ENCODE peak calls at places on chromosomes 11 and 22, in seven cellular contexts. One of them, this sample, is unnamed. For H3K9me2, the result is how much of the 10 kb centered on the place peaks cover.

GRCh38 chr22:19352766-19353165 is 61.2 kb upstream of the CLTCL1 start:
- DNase-seq in hepatocyte: no peak
- DNase-seq in MM.1S: no peak
- DNase-seq in HCT116: no peak
- DNase-seq in PC-9: no peak
- DNase-seq in OCI-LY7: no peak
- DNase-seq in GM23338: no peak
- DNase-seq in this sample: no peak

GRCh38 chr22:49517211-49517610 is 310.5 kb downstream of the BRD1 start:
- DNase-seq in PC-9: no peak
- DNase-seq in hepatocyte: no peak
- DNase-seq in OCI-LY7: no peak
- DNase-seq in HCT116: no peak
- DNase-seq in MM.1S: no peak
- DNase-seq in GM23338: no peak
- DNase-seq in this sample: no peak

GRCh38 chr11:10727259-10727851 is 23.7 kb upstream of the CTR9 start:
- DNase-seq in PC-9: no peak
- DNase-seq in HCT116: no peak
- DNase-seq in hepatocyte: peak
- DNase-seq in MM.1S: no peak
- DNase-seq in OCI-LY7: no peak
- DNase-seq in GM23338: no peak
- DNase-seq in this sample: no peak

GRCh38 chr22:26671317-26672059 is 14.1 kb downstream of the MIAT start:
- DNase-seq in MM.1S: no peak
- DNase-seq in HCT116: no peak
- DNase-seq in GM23338: peak
- DNase-seq in PC-9: no peak
- DNase-seq in hepatocyte: no peak
- DNase-seq in OCI-LY7: peak
- DNase-seq in this sample: no peak

GRCh38 chr22:19885841-19886592 is 31.3 kb upstream of the GNB1L start:
- DNase-seq in hepatocyte: no peak
- DNase-seq in OCI-LY7: peak
- DNase-seq in GM23338: no peak
- DNase-seq in MM.1S: no peak
- DNase-seq in PC-9: no peak
- DNase-seq in HCT116: no peak
- DNase-seq in this sample: no peak

GRCh38 chr22:28222066-28222465 is 303.0 kb upstream of the PITPNB start:
- DNase-seq in MM.1S: no peak
- DNase-seq in PC-9: no peak
- DNase-seq in hepatocyte: no peak
- DNase-seq in GM23338: no peak
- DNase-seq in HCT116: no peak
- DNase-seq in OCI-LY7: no peak
- DNase-seq in this sample: no peak

GRCh38 chr22:48758021-48758561 is 1069.6 kb downstream of the BRD1 start:
- DNase-seq in hepatocyte: peak
- DNase-seq in OCI-LY7: no peak
- DNase-seq in HCT116: no peak
- DNase-seq in MM.1S: no peak
- DNase-seq in GM23338: no peak
- DNase-seq in PC-9: no peak
- DNase-seq in this sample: no peak

GRCh38 chr11:120239713-120240640 is at the start of gene POU2F3:
- DNase-seq in MM.1S: no peak
- DNase-seq in hepatocyte: peak
- DNase-seq in GM23338: peak
- DNase-seq in PC-9: no peak
- DNase-seq in HCT116: no peak
- DNase-seq in OCI-LY7: no peak
- DNase-seq in this sample: no peak

GRCh38 chr11:29211205-29211604 is 805.6 kb downstream of the KCNA4 start:
- DNase-seq in hepatocyte: no peak
- DNase-seq in OCI-LY7: no peak
- DNase-seq in MM.1S: no peak
- DNase-seq in GM23338: no peak
- DNase-seq in HCT116: no peak
- DNase-seq in PC-9: no peak
- DNase-seq in this sample: no peak

GRCh38 chr11:117961896-117962295 is 24.3 kb upstream of the IL10RA start:
- DNase-seq in OCI-LY7: no peak
- DNase-seq in GM23338: peak
- DNase-seq in hepatocyte: no peak
- DNase-seq in MM.1S: no peak
- DNase-seq in HCT116: no peak
- DNase-seq in PC-9: no peak
- DNase-seq in this sample: no peak

GRCh38 chr11:82732734-82733443 is 775 bp downstream of the FAM181B start:
- DNase-seq in OCI-LY7: no peak
- DNase-seq in hepatocyte: peak
- DNase-seq in MM.1S: no peak
- DNase-seq in GM23338: peak
- DNase-seq in PC-9: no peak
- DNase-seq in HCT116: no peak
- DNase-seq in this sample: no peak

GRCh38 chr11:85750646-85751045 is 60.3 kb downstream of the SYTL2 start:
- DNase-seq in PC-9: no peak
- DNase-seq in OCI-LY7: no peak
- DNase-seq in GM23338: no peak
- DNase-seq in hepatocyte: no peak
- DNase-seq in MM.1S: no peak
- DNase-seq in HCT116: no peak
- DNase-seq in this sample: no peak

GRCh38 chr11:122976734-122977454 is 4.7 kb downstream of the BSX start:
- DNase-seq in GM23338: peak
- DNase-seq in hepatocyte: peak
- DNase-seq in OCI-LY7: no peak
- DNase-seq in MM.1S: no peak
- DNase-seq in HCT116: no peak
- DNase-seq in PC-9: no peak
- DNase-seq in this sample: no peak

GRCh38 chr11:122440783-122441701 is 214.5 kb upstream of the UBASH3B start:
- DNase-seq in OCI-LY7: no peak
- DNase-seq in MM.1S: no peak
- DNase-seq in GM23338: peak
- DNase-seq in hepatocyte: peak
- DNase-seq in HCT116: no peak
- DNase-seq in PC-9: no peak
- DNase-seq in this sample: no peak

GRCh38 chr11:2862395-2862949 is 23.1 kb downstream of the CDKN1C start:
- DNase-seq in MM.1S: no peak
- DNase-seq in PC-9: no peak
- DNase-seq in OCI-LY7: no peak
- DNase-seq in HCT116: no peak
- DNase-seq in GM23338: peak
- DNase-seq in hepatocyte: no peak
- DNase-seq in this sample: no peak

GRCh38 chr11:69635210-69635609 is 5.7 kb upstream of the CCND1 start:
- DNase-seq in OCI-LY7: no peak
- DNase-seq in PC-9: no peak
- DNase-seq in hepatocyte: no peak
- DNase-seq in GM23338: no peak
- DNase-seq in MM.1S: no peak
- DNase-seq in HCT116: no peak
- DNase-seq in this sample: no peak
- H3K9me2 ChIP-seq in OCI-LY7: under half
- H3K9me2 ChIP-seq in PC-9: under half
- H3K9me2 ChIP-seq in hepatocyte: under half
- H3K9me2 ChIP-seq in GM23338: under half
- H3K9me2 ChIP-seq in MM.1S: under half
- H3K9me2 ChIP-seq in HCT116: under half
- H3K9me2 ChIP-seq in this sample: under half

GRCh38 chr11:34315006-34315793 is 42.6 kb downstream of the ABTB2 start:
- DNase-seq in HCT116: no peak
- DNase-seq in PC-9: peak
- DNase-seq in MM.1S: no peak
- DNase-seq in GM23338: no peak
- DNase-seq in hepatocyte: no peak
- DNase-seq in OCI-LY7: no peak
- DNase-seq in this sample: no peak

GRCh38 chr11:34317666-34318065 is 40.1 kb downstream of the ABTB2 start:
- DNase-seq in hepatocyte: no peak
- DNase-seq in MM.1S: no peak
- DNase-seq in PC-9: no peak
- DNase-seq in HCT116: no peak
- DNase-seq in OCI-LY7: no peak
- DNase-seq in GM23338: no peak
- DNase-seq in this sample: no peak

GRCh38 chr11:34317038-34317360 is 40.8 kb downstream of the ABTB2 start:
- DNase-seq in PC-9: peak
- DNase-seq in MM.1S: no peak
- DNase-seq in OCI-LY7: no peak
- DNase-seq in hepatocyte: no peak
- DNase-seq in HCT116: no peak
- DNase-seq in GM23338: no peak
- DNase-seq in this sample: no peak

GRCh38 chr11:34316347-34317037 is 41.3 kb downstream of the ABTB2 start:
- DNase-seq in PC-9: peak
- DNase-seq in HCT116: no peak
- DNase-seq in OCI-LY7: no peak
- DNase-seq in hepatocyte: no peak
- DNase-seq in GM23338: no peak
- DNase-seq in MM.1S: no peak
- DNase-seq in this sample: no peak

DNA sequence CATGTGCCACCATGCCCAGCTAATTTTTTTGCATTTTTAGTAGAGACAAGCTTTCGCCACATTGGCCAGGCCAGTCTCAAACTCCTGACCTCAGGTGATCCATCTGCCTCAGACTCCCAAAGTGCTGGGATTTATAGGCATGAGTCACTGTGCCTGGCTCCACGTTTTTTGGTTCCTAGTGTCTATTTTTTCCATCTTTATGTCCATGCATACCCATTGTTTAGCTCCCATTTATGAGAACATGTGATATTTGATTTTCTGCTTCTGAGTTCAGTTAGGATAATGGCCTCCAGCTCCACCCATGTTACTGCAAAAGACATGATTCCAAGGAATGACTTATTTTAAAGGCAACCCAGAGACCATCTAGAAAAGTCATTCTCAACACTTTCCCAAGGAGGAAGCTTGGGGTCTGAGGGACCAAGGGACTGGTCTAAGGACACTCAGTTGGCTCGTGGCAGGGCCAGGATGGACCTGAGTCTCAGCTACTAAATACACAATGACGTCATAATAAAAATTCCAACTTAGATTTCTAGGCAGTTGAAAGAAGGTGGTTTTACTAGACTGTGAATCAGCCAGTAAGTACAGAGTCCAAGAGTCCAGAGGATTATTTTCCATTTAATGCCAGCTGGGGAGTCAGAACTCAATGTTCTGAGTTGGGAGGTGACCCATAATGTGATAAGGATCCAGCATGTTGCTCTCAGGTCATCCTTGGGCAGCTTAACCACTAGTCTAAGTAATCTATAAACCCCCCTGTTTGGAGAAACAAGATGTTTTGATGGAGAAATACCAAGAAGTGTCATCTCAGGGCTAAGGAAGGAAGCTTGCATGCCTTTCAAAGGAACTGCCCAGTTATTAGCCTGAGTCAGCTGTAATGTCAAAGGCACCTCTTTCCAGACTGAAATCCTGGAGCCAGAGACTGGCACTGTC is 39.4 kb downstream of the ABTB2 start:
- DNase-seq in PC-9: peak
- DNase-seq in MM.1S: no peak
- DNase-seq in HCT116: no peak
- DNase-seq in OCI-LY7: no peak
- DNase-seq in GM23338: no peak
- DNase-seq in hepatocyte: peak
- DNase-seq in this sample: peak
- H3K9me2 ChIP-seq in PC-9: under half
- H3K9me2 ChIP-seq in MM.1S: under half
- H3K9me2 ChIP-seq in HCT116: under half
- H3K9me2 ChIP-seq in OCI-LY7: under half
- H3K9me2 ChIP-seq in GM23338: under half
- H3K9me2 ChIP-seq in hepatocyte: under half
- H3K9me2 ChIP-seq in this sample: under half

GRCh38 chr11:116866774-116867455 is 29.5 kb upstream of the APOA1 start:
- DNase-seq in MM.1S: no peak
- DNase-seq in PC-9: no peak
- DNase-seq in OCI-LY7: no peak
- DNase-seq in hepatocyte: no peak
- DNase-seq in HCT116: no peak
- DNase-seq in GM23338: no peak
- DNase-seq in this sample: no peak
- H3K9me2 ChIP-seq in MM.1S: under half
- H3K9me2 ChIP-seq in PC-9: under half
- H3K9me2 ChIP-seq in OCI-LY7: under half
- H3K9me2 ChIP-seq in hepatocyte: under half
- H3K9me2 ChIP-seq in HCT116: under half
- H3K9me2 ChIP-seq in GM23338: under half
- H3K9me2 ChIP-seq in this sample: under half

GRCh38 chr11:1480191-1480554 is 6.4 kb downstream of the MOB2 start:
- DNase-seq in hepatocyte: no peak
- DNase-seq in PC-9: no peak
- DNase-seq in HCT116: no peak
- DNase-seq in GM23338: no peak
- DNase-seq in MM.1S: no peak
- DNase-seq in OCI-LY7: no peak
- DNase-seq in this sample: no peak
- H3K9me2 ChIP-seq in hepatocyte: under half
- H3K9me2 ChIP-seq in PC-9: under half
- H3K9me2 ChIP-seq in HCT116: under half
- H3K9me2 ChIP-seq in GM23338: under half
- H3K9me2 ChIP-seq in MM.1S: under half
- H3K9me2 ChIP-seq in OCI-LY7: under half
- H3K9me2 ChIP-seq in this sample: under half

GRCh38 chr11:129947474-129947873 is 52.1 kb upstream of the NFRKB start:
- DNase-seq in hepatocyte: no peak
- DNase-seq in PC-9: no peak
- DNase-seq in HCT116: no peak
- DNase-seq in MM.1S: no peak
- DNase-seq in OCI-LY7: peak
- DNase-seq in GM23338: peak
- DNase-seq in this sample: no peak
- H3K9me2 ChIP-seq in hepatocyte: under half
- H3K9me2 ChIP-seq in PC-9: under half
- H3K9me2 ChIP-seq in HCT116: under half
- H3K9me2 ChIP-seq in MM.1S: under half
- H3K9me2 ChIP-seq in OCI-LY7: under half
- H3K9me2 ChIP-seq in GM23338: under half
- H3K9me2 ChIP-seq in this sample: under half

GRCh38 chr11:88683024-88683423 is 345.5 kb upstream of the CTSC start:
- DNase-seq in hepatocyte: no peak
- DNase-seq in MM.1S: no peak
- DNase-seq in GM23338: no peak
- DNase-seq in PC-9: no peak
- DNase-seq in OCI-LY7: no peak
- DNase-seq in HCT116: no peak
- DNase-seq in this sample: no peak
- H3K9me2 ChIP-seq in hepatocyte: under half
- H3K9me2 ChIP-seq in MM.1S: under half
- H3K9me2 ChIP-seq in GM23338: under half
- H3K9me2 ChIP-seq in PC-9: under half
- H3K9me2 ChIP-seq in OCI-LY7: under half
- H3K9me2 ChIP-seq in HCT116: under half
- H3K9me2 ChIP-seq in this sample: under half